ENCODE peak calls at places on chromosomes 1 and 21, in eight cellular contexts. V is natural killer cell treated with Interleukin-12 subunit alpha and Interleukin-12 subunit beta and Interleukin-15 and Interleukin-18, amount 100 ng/mL, for 72 hours; R is AG04450; L is mesenchymal stem cell; B is GM12878; W is endothelial cell; Z is stimulated activated CD8-positive, alpha-beta memory T cell treated with anti-CD3 and anti-CD28 coated beads, Interleukin-7, amount 100 ng/mL, for 1 hour; C is iris pigment epithelial cell. U is an unnamed sample.

GRCh38 chr1:206002160-206002559 is 1.0 kb downstream of the RAB7B start:
- DNase-seq in Z (no peak), L (no peak), W (no peak), V (no peak), B (no peak), R (no peak), C (no peak), U (no peak)

GRCh38 chr1:19073311-19074186 is 117.1 kb upstream of the IFFO2 start:
- DNase-seq in R (no peak), B (no peak), Z (no peak), C (no peak), L (no peak), V (no peak), W (no peak), U (no peak)

GRCh38 chr1:10634428-10635384 is 160.0 kb downstream of the PEX14 start:
- DNase-seq in C (no peak), W (no peak), B (no peak), Z (no peak), L (no peak), R (no peak), V (peak), U (no peak)

GRCh38 chr1:64200064-64200463 is 3.4 kb upstream of the UBE2U start:
- DNase-seq in W (no peak), Z (no peak), V (no peak), L (no peak), C (no peak), B (no peak), R (no peak), U (no peak)

GRCh38 chr1:21673277-21673780 is 4.2 kb upstream of the RAP1GAP start:
- DNase-seq in V (no peak), W (no peak), B (no peak), C (peak), Z (no peak), R (no peak), L (peak), U (no peak)

GRCh38 chr1:64915381-64916274 is 50.7 kb downstream of the JAK1 start:
- DNase-seq in V (no peak), L (peak), C (peak), W (no peak), R (peak), Z (no peak), B (no peak), U (no peak)

GRCh38 chr1:223825767-223826461 is 19.8 kb downstream of the TP53BP2 start:
- DNase-seq in V (peak), Z (no peak), C (peak), R (no peak), B (no peak), W (no peak), L (peak), U (no peak)

GRCh38 chr1:35220976-35221375 is 28.0 kb upstream of the SFPQ start:
- DNase-seq in Z (no peak), R (no peak), B (no peak), V (no peak), W (peak), L (peak), C (peak), U (no peak)

GRCh38 chr1:91014475-91014874 is 7.4 kb downstream of the ZNF644 start:
- DNase-seq in V (no peak), W (no peak), C (no peak), L (no peak), Z (no peak), B (no peak), R (no peak), U (no peak)

GRCh38 chr1:172278478-172278877 is 142.0 kb upstream of the C1orf105 start:
- DNase-seq in B (no peak), R (no peak), C (peak), W (no peak), V (no peak), L (peak), Z (no peak), U (no peak)

GRCh38 chr1:51284487-51284954 is 45.8 kb downstream of the TTC39A start:
- DNase-seq in L (no peak), R (no peak), B (no peak), W (no peak), Z (no peak), V (no peak), C (peak), U (no peak)

GRCh38 chr1:229161740-229162139 is 109.2 kb upstream of the RAB4A start:
- DNase-seq in B (no peak), V (no peak), C (no peak), R (no peak), Z (no peak), W (no peak), L (no peak), U (no peak)

GRCh38 chr1:62131093-62131725 is 63.4 kb upstream of the L1TD1 start:
- DNase-seq in W (peak), C (peak), B (no peak), V (no peak), Z (no peak), L (peak), R (peak), U (peak)

GRCh38 chr1:33424205-33424604 is 6.7 kb downstream of the PHC2 start:
- DNase-seq in R (no peak), Z (no peak), W (no peak), L (peak), B (no peak), C (peak), V (no peak), U (no peak)

GRCh38 chr1:90494748-90495282 is 222.3 kb downstream of the BARHL2 start:
- DNase-seq in V (no peak), C (no peak), L (no peak), B (no peak), R (no peak), Z (no peak), W (no peak), U (no peak)

GRCh38 chr1:40339420-40340323 is 22.6 kb upstream of the COL9A2 start:
- DNase-seq in R (no peak), Z (no peak), B (no peak), W (no peak), V (no peak), C (no peak), L (no peak), U (no peak)

GRCh38 chr1:94105957-94106529 is 14.9 kb downstream of the ABCA4 start:
- DNase-seq in L (no peak), C (peak), B (no peak), Z (no peak), R (no peak), V (no peak), W (no peak), U (no peak)

GRCh38 chr21:43877936-43878575 is 13.0 kb downstream of the AGPAT3 start:
- DNase-seq in L (no peak), R (no peak), C (no peak), Z (no peak), V (peak), W (no peak), B (no peak), U (no peak)

GRCh38 chr1:222815367-222815765 is 527 bp downstream of the DISP1 start:
- DNase-seq in C (peak), W (no peak), R (no peak), V (peak), L (peak), B (no peak), Z (peak), U (peak)

GRCh38 chr1:59601811-59602210 is 212.9 kb upstream of the HOOK1 start:
- DNase-seq in W (no peak), C (no peak), B (no peak), R (no peak), V (no peak), L (no peak), Z (no peak), U (no peak)

GRCh38 chr1:173267453-173267945 is 60.4 kb upstream of the TNFSF4 start:
- DNase-seq in C (peak), W (no peak), R (no peak), V (no peak), B (peak), Z (no peak), L (peak), U (no peak)